ENCODE peak calls at places on chromosomes 1 and 21, in nine cellular contexts. D, A, T, Y, L, E, V, G and Z are unnamed samples.

GRCh38 chr1:173478099-173478555 is 992 bp downstream of the PRDX6 start:
- DNase-seq in D (peak), A (peak), T (no peak), Y (peak), L (no peak), E (no peak), V (peak), G (peak), Z (peak)

GRCh38 chr1:62384276-62385005 is 52.4 kb upstream of the USP1 start:
- DNase-seq in D (no peak), A (peak), T (no peak), Y (no peak), L (no peak), E (no peak), V (no peak), G (no peak), Z (no peak)

GRCh38 chr1:91450260-91450659 is 45.6 kb upstream of the HFM1 start:
- DNase-seq in D (no peak), A (no peak), T (no peak), Y (no peak), L (no peak), E (no peak), V (no peak), G (no peak), Z (no peak)

GRCh38 chr21:38241029-38241740 is 15.6 kb upstream of the KCNJ15 start:
- DNase-seq in D (no peak), A (no peak), T (no peak), Y (no peak), L (no peak), E (no peak), V (peak), G (no peak), Z (no peak)

GRCh38 chr1:3540876-3541275 is 70.4 kb downstream of the MEGF6 start:
- DNase-seq in D (no peak), A (no peak), T (no peak), Y (no peak), L (no peak), E (no peak), V (no peak), G (no peak), Z (no peak)

GRCh38 chr1:225201447-225201846 is 226.4 kb downstream of the LBR start:
- DNase-seq in D (no peak), A (no peak), T (no peak), Y (no peak), L (no peak), E (no peak), V (no peak), G (no peak), Z (no peak)

GRCh38 chr1:183070923-183071618 is 47.9 kb downstream of the LAMC1 start:
- DNase-seq in D (no peak), A (no peak), T (peak), Y (peak), L (no peak), E (no peak), V (no peak), G (no peak), Z (no peak)

GRCh38 chr1:208409171-208409570 is 165.0 kb upstream of the PLXNA2 start:
- DNase-seq in D (no peak), A (no peak), T (no peak), Y (no peak), L (no peak), E (no peak), V (no peak), G (no peak), Z (no peak)

GRCh38 chr1:200411406-200412257 is 1.8 kb upstream of the ZNF281 start:
- DNase-seq in D (no peak), A (no peak), T (no peak), Y (peak), L (no peak), E (no peak), V (no peak), G (no peak), Z (peak)

GRCh38 chr21:41766051-41766882 is 585 bp downstream of the RIPK4 start:
- DNase-seq in D (no peak), A (no peak), T (no peak), Y (no peak), L (no peak), E (no peak), V (no peak), G (no peak), Z (peak)

GRCh38 chr1:37998913-37999433 is 6.3 kb downstream of the FHL3 start:
- DNase-seq in D (no peak), A (no peak), T (no peak), Y (no peak), L (no peak), E (no peak), V (no peak), G (no peak), Z (no peak)

GRCh38 chr1:6450943-6451373 is 15.0 kb downstream of the TNFRSF25 start:
- DNase-seq in D (no peak), A (no peak), T (no peak), Y (no peak), L (no peak), E (no peak), V (no peak), G (no peak), Z (no peak)